ENCODE peak calls at places on chromosomes 1 and 21, in five cellular contexts. One of them, this sample, is unnamed.

GRCh38 chr1:54846716-54847284 is 40.2 kb downstream of the DHCR24 start:
- DNase-seq in LoVo: no peak
- DNase-seq in stimulated activated CD4-positive, alpha-beta T cell treated with anti-CD3 and anti-CD28 coated beads, Interleukin-12 subunit alpha, Interleukin-12 subunit beta, amount 100 ng/mL, for 4 hours: no peak
- DNase-seq in kidney glomerular epithelial cell: no peak
- DNase-seq in activated CD4-positive, alpha-beta memory T cell treated with anti-CD3 and anti-CD28 coated beads for 36 hours: no peak
- DNase-seq in this sample: no peak

GRCh38 chr21:46648539-46648938 is 13.1 kb downstream of the PRMT2 start:
- DNase-seq in kidney glomerular epithelial cell: no peak
- DNase-seq in stimulated activated CD4-positive, alpha-beta T cell treated with anti-CD3 and anti-CD28 coated beads, Interleukin-12 subunit alpha, Interleukin-12 subunit beta, amount 100 ng/mL, for 4 hours: no peak
- DNase-seq in LoVo: no peak
- DNase-seq in activated CD4-positive, alpha-beta memory T cell treated with anti-CD3 and anti-CD28 coated beads for 36 hours: no peak
- DNase-seq in this sample: no peak

GRCh38 chr1:53869454-53870117 is 20.0 kb downstream of the YIPF1 start:
- DNase-seq in LoVo: no peak
- DNase-seq in kidney glomerular epithelial cell: no peak
- DNase-seq in activated CD4-positive, alpha-beta memory T cell treated with anti-CD3 and anti-CD28 coated beads for 36 hours: no peak
- DNase-seq in stimulated activated CD4-positive, alpha-beta T cell treated with anti-CD3 and anti-CD28 coated beads, Interleukin-12 subunit alpha, Interleukin-12 subunit beta, amount 100 ng/mL, for 4 hours: no peak
- DNase-seq in this sample: no peak

GRCh38 chr1:200866521-200866920 is 6.3 kb upstream of the GPR25 start:
- DNase-seq in activated CD4-positive, alpha-beta memory T cell treated with anti-CD3 and anti-CD28 coated beads for 36 hours: peak
- DNase-seq in LoVo: no peak
- DNase-seq in kidney glomerular epithelial cell: no peak
- DNase-seq in stimulated activated CD4-positive, alpha-beta T cell treated with anti-CD3 and anti-CD28 coated beads, Interleukin-12 subunit alpha, Interleukin-12 subunit beta, amount 100 ng/mL, for 4 hours: no peak
- DNase-seq in this sample: no peak

GRCh38 chr1:90475623-90476022 is 241.5 kb downstream of the BARHL2 start:
- DNase-seq in stimulated activated CD4-positive, alpha-beta T cell treated with anti-CD3 and anti-CD28 coated beads, Interleukin-12 subunit alpha, Interleukin-12 subunit beta, amount 100 ng/mL, for 4 hours: no peak
- DNase-seq in kidney glomerular epithelial cell: no peak
- DNase-seq in LoVo: no peak
- DNase-seq in activated CD4-positive, alpha-beta memory T cell treated with anti-CD3 and anti-CD28 coated beads for 36 hours: no peak
- DNase-seq in this sample: no peak

GRCh38 chr1:209600541-209600940 is 17.0 kb downstream of the CAMK1G start:
- DNase-seq in stimulated activated CD4-positive, alpha-beta T cell treated with anti-CD3 and anti-CD28 coated beads, Interleukin-12 subunit alpha, Interleukin-12 subunit beta, amount 100 ng/mL, for 4 hours: no peak
- DNase-seq in activated CD4-positive, alpha-beta memory T cell treated with anti-CD3 and anti-CD28 coated beads for 36 hours: no peak
- DNase-seq in kidney glomerular epithelial cell: no peak
- DNase-seq in LoVo: no peak
- DNase-seq in this sample: no peak

GRCh38 chr1:211324992-211325775 is 1.4 kb upstream of the TRAF5 start:
- DNase-seq in kidney glomerular epithelial cell: no peak
- DNase-seq in activated CD4-positive, alpha-beta memory T cell treated with anti-CD3 and anti-CD28 coated beads for 36 hours: no peak
- DNase-seq in stimulated activated CD4-positive, alpha-beta T cell treated with anti-CD3 and anti-CD28 coated beads, Interleukin-12 subunit alpha, Interleukin-12 subunit beta, amount 100 ng/mL, for 4 hours: no peak
- DNase-seq in LoVo: no peak
- DNase-seq in this sample: no peak

GRCh38 chr1:100034465-100034864 is 64.7 kb downstream of the SLC35A3 start:
- DNase-seq in LoVo: no peak
- DNase-seq in stimulated activated CD4-positive, alpha-beta T cell treated with anti-CD3 and anti-CD28 coated beads, Interleukin-12 subunit alpha, Interleukin-12 subunit beta, amount 100 ng/mL, for 4 hours: no peak
- DNase-seq in activated CD4-positive, alpha-beta memory T cell treated with anti-CD3 and anti-CD28 coated beads for 36 hours: no peak
- DNase-seq in kidney glomerular epithelial cell: peak
- DNase-seq in this sample: peak

GRCh38 chr1:40029608-40030007 is 10.9 kb upstream of the CAP1 start:
- DNase-seq in kidney glomerular epithelial cell: no peak
- DNase-seq in stimulated activated CD4-positive, alpha-beta T cell treated with anti-CD3 and anti-CD28 coated beads, Interleukin-12 subunit alpha, Interleukin-12 subunit beta, amount 100 ng/mL, for 4 hours: no peak
- DNase-seq in activated CD4-positive, alpha-beta memory T cell treated with anti-CD3 and anti-CD28 coated beads for 36 hours: no peak
- DNase-seq in LoVo: peak
- DNase-seq in this sample: no peak

GRCh38 chr1:220159026-220159425 is 65.1 kb downstream of the IARS2 start:
- DNase-seq in stimulated activated CD4-positive, alpha-beta T cell treated with anti-CD3 and anti-CD28 coated beads, Interleukin-12 subunit alpha, Interleukin-12 subunit beta, amount 100 ng/mL, for 4 hours: no peak
- DNase-seq in activated CD4-positive, alpha-beta memory T cell treated with anti-CD3 and anti-CD28 coated beads for 36 hours: no peak
- DNase-seq in kidney glomerular epithelial cell: no peak
- DNase-seq in LoVo: no peak
- DNase-seq in this sample: no peak

GRCh38 chr1:154326546-154327465 is 1.5 kb downstream of the ATP8B2 start:
- DNase-seq in activated CD4-positive, alpha-beta memory T cell treated with anti-CD3 and anti-CD28 coated beads for 36 hours: peak
- DNase-seq in LoVo: peak
- DNase-seq in kidney glomerular epithelial cell: no peak
- DNase-seq in stimulated activated CD4-positive, alpha-beta T cell treated with anti-CD3 and anti-CD28 coated beads, Interleukin-12 subunit alpha, Interleukin-12 subunit beta, amount 100 ng/mL, for 4 hours: no peak
- DNase-seq in this sample: peak

GRCh38 chr1:165241321-165241720 is 115.2 kb downstream of the LMX1A start:
- DNase-seq in stimulated activated CD4-positive, alpha-beta T cell treated with anti-CD3 and anti-CD28 coated beads, Interleukin-12 subunit alpha, Interleukin-12 subunit beta, amount 100 ng/mL, for 4 hours: no peak
- DNase-seq in activated CD4-positive, alpha-beta memory T cell treated with anti-CD3 and anti-CD28 coated beads for 36 hours: no peak
- DNase-seq in kidney glomerular epithelial cell: no peak
- DNase-seq in LoVo: no peak
- DNase-seq in this sample: no peak

GRCh38 chr1:94081566-94082344 is 39.2 kb downstream of the ABCA4 start:
- DNase-seq in stimulated activated CD4-positive, alpha-beta T cell treated with anti-CD3 and anti-CD28 coated beads, Interleukin-12 subunit alpha, Interleukin-12 subunit beta, amount 100 ng/mL, for 4 hours: no peak
- DNase-seq in kidney glomerular epithelial cell: peak
- DNase-seq in activated CD4-positive, alpha-beta memory T cell treated with anti-CD3 and anti-CD28 coated beads for 36 hours: no peak
- DNase-seq in LoVo: peak
- DNase-seq in this sample: peak

GRCh38 chr21:44712203-44713028 is 1.0 kb upstream of the TSPEAR start:
- DNase-seq in LoVo: no peak
- DNase-seq in kidney glomerular epithelial cell: no peak
- DNase-seq in stimulated activated CD4-positive, alpha-beta T cell treated with anti-CD3 and anti-CD28 coated beads, Interleukin-12 subunit alpha, Interleukin-12 subunit beta, amount 100 ng/mL, for 4 hours: no peak
- DNase-seq in activated CD4-positive, alpha-beta memory T cell treated with anti-CD3 and anti-CD28 coated beads for 36 hours: no peak
- DNase-seq in this sample: no peak

GRCh38 chr1:200780545-200781444 is 42.1 kb downstream of the CAMSAP2 start:
- DNase-seq in LoVo: peak
- DNase-seq in kidney glomerular epithelial cell: no peak
- DNase-seq in stimulated activated CD4-positive, alpha-beta T cell treated with anti-CD3 and anti-CD28 coated beads, Interleukin-12 subunit alpha, Interleukin-12 subunit beta, amount 100 ng/mL, for 4 hours: no peak
- DNase-seq in activated CD4-positive, alpha-beta memory T cell treated with anti-CD3 and anti-CD28 coated beads for 36 hours: no peak
- DNase-seq in this sample: peak

GRCh38 chr1:39902121-39902807 is 547 bp upstream of the MYCL start:
- DNase-seq in LoVo: peak
- DNase-seq in kidney glomerular epithelial cell: no peak
- DNase-seq in stimulated activated CD4-positive, alpha-beta T cell treated with anti-CD3 and anti-CD28 coated beads, Interleukin-12 subunit alpha, Interleukin-12 subunit beta, amount 100 ng/mL, for 4 hours: peak
- DNase-seq in activated CD4-positive, alpha-beta memory T cell treated with anti-CD3 and anti-CD28 coated beads for 36 hours: peak
- DNase-seq in this sample: peak

GRCh38 chr1:9719978-9720722 is 68.6 kb downstream of the PIK3CD start:
- DNase-seq in kidney glomerular epithelial cell: no peak
- DNase-seq in activated CD4-positive, alpha-beta memory T cell treated with anti-CD3 and anti-CD28 coated beads for 36 hours: no peak
- DNase-seq in LoVo: no peak
- DNase-seq in stimulated activated CD4-positive, alpha-beta T cell treated with anti-CD3 and anti-CD28 coated beads, Interleukin-12 subunit alpha, Interleukin-12 subunit beta, amount 100 ng/mL, for 4 hours: no peak
- DNase-seq in this sample: no peak